ENCODE peak calls at places on chromosomes 3 and 15, in ten cellular contexts. One of them, this sample, is unnamed.

GRCh38 chr3:60513241-60513640 is 738.0 kb downstream of the FHIT start:
- DNase-seq in HFF-Myc: no peak
- DNase-seq in LNCaP clone FGC: no peak
- DNase-seq in foreskin fibroblast: no peak
- DNase-seq in neural crest cell: no peak
- DNase-seq in GM13977: no peak
- DNase-seq in cardiac muscle cell: no peak
- DNase-seq in GM13976: no peak
- DNase-seq in endothelial cell: no peak
- DNase-seq in HL-60: no peak
- DNase-seq in this sample: no peak

GRCh38 chr3:147945968-147946519 is 536.9 kb downstream of the ZIC1 start:
- DNase-seq in HFF-Myc: peak
- DNase-seq in LNCaP clone FGC: peak
- DNase-seq in foreskin fibroblast: peak
- DNase-seq in neural crest cell: no peak
- DNase-seq in GM13977: peak
- DNase-seq in cardiac muscle cell: peak
- DNase-seq in GM13976: peak
- DNase-seq in endothelial cell: no peak
- DNase-seq in HL-60: no peak
- DNase-seq in this sample: peak

GRCh38 chr3:97835761-97836160 is 13.9 kb downstream of the CRYBG3 start:
- DNase-seq in HFF-Myc: no peak
- DNase-seq in LNCaP clone FGC: no peak
- DNase-seq in foreskin fibroblast: no peak
- DNase-seq in neural crest cell: no peak
- DNase-seq in GM13977: no peak
- DNase-seq in cardiac muscle cell: no peak
- DNase-seq in GM13976: no peak
- DNase-seq in endothelial cell: no peak
- DNase-seq in HL-60: no peak
- DNase-seq in this sample: no peak

GRCh38 chr15:90840954-90841353 is 27.4 kb upstream of the FURIN start:
- DNase-seq in HFF-Myc: no peak
- DNase-seq in LNCaP clone FGC: no peak
- DNase-seq in foreskin fibroblast: no peak
- DNase-seq in neural crest cell: no peak
- DNase-seq in GM13977: no peak
- DNase-seq in cardiac muscle cell: peak
- DNase-seq in GM13976: no peak
- DNase-seq in endothelial cell: no peak
- DNase-seq in HL-60: no peak
- DNase-seq in this sample: no peak

GRCh38 chr15:28133281-28133680 is 34.2 kb upstream of the OCA2 start:
- DNase-seq in HFF-Myc: no peak
- DNase-seq in LNCaP clone FGC: no peak
- DNase-seq in foreskin fibroblast: peak
- DNase-seq in neural crest cell: no peak
- DNase-seq in GM13977: no peak
- DNase-seq in cardiac muscle cell: no peak
- DNase-seq in GM13976: no peak
- DNase-seq in endothelial cell: no peak
- DNase-seq in HL-60: no peak
- DNase-seq in this sample: no peak

GRCh38 chr3:12842469-12842868 is 1.1 kb upstream of the RPL32 start:
- DNase-seq in HFF-Myc: no peak
- DNase-seq in LNCaP clone FGC: no peak
- DNase-seq in foreskin fibroblast: no peak
- DNase-seq in neural crest cell: no peak
- DNase-seq in GM13977: no peak
- DNase-seq in cardiac muscle cell: no peak
- DNase-seq in GM13976: no peak
- DNase-seq in endothelial cell: no peak
- DNase-seq in HL-60: no peak
- DNase-seq in this sample: no peak

GRCh38 chr3:141360888-141361598 is 7.3 kb upstream of the ZBTB38 start:
- DNase-seq in HFF-Myc: peak
- DNase-seq in LNCaP clone FGC: no peak
- DNase-seq in foreskin fibroblast: peak
- DNase-seq in neural crest cell: no peak
- DNase-seq in GM13977: peak
- DNase-seq in cardiac muscle cell: peak
- DNase-seq in GM13976: peak
- DNase-seq in endothelial cell: no peak
- DNase-seq in HL-60: no peak
- DNase-seq in this sample: peak

GRCh38 chr3:56207913-56208312 is 260.4 kb downstream of the ERC2 start:
- DNase-seq in HFF-Myc: peak
- DNase-seq in LNCaP clone FGC: no peak
- DNase-seq in foreskin fibroblast: peak
- DNase-seq in neural crest cell: no peak
- DNase-seq in GM13977: no peak
- DNase-seq in cardiac muscle cell: no peak
- DNase-seq in GM13976: no peak
- DNase-seq in endothelial cell: no peak
- DNase-seq in HL-60: no peak
- DNase-seq in this sample: no peak

GRCh38 chr15:34883633-34884032 is 85.9 kb downstream of the AQR start:
- DNase-seq in HFF-Myc: no peak
- DNase-seq in LNCaP clone FGC: no peak
- DNase-seq in foreskin fibroblast: no peak
- DNase-seq in neural crest cell: no peak
- DNase-seq in GM13977: no peak
- DNase-seq in cardiac muscle cell: no peak
- DNase-seq in GM13976: no peak
- DNase-seq in endothelial cell: no peak
- DNase-seq in HL-60: no peak
- DNase-seq in this sample: peak

DNA sequence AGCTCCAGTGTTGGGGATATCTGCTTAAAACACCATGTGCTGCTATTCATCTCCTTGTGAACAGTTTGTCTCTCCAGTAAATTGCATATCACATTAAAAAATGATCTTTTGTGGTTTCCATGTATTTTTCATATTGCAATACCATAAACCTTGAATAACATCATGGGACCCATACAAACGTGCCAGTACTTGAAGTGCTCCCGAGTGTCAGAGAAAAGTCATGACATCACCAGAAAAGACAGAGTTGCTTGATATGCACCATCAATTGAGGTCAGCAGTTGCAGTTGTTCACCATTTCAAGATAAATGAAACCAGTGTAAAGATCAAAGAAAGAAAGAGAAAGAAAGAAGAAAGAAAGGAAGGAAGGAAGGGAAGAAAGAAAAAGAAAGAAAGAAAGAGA is 278.6 kb downstream of the ZNF621 start:
- DNase-seq in HFF-Myc: no peak
- DNase-seq in LNCaP clone FGC: no peak
- DNase-seq in foreskin fibroblast: no peak
- DNase-seq in neural crest cell: no peak
- DNase-seq in GM13977: no peak
- DNase-seq in cardiac muscle cell: no peak
- DNase-seq in GM13976: no peak
- DNase-seq in endothelial cell: no peak
- DNase-seq in HL-60: no peak
- DNase-seq in this sample: no peak
- TF ChIP-seq CTCF in HFF-Myc: no peak
- TF ChIP-seq CTCF in LNCaP clone FGC: no peak
- TF ChIP-seq CTCF in foreskin fibroblast: no peak
- TF ChIP-seq CTCF in neural crest cell: no peak
- TF ChIP-seq CTCF in GM13977: no peak
- TF ChIP-seq CTCF in cardiac muscle cell: no peak
- TF ChIP-seq CTCF in GM13976: no peak
- TF ChIP-seq CTCF in endothelial cell: no peak
- TF ChIP-seq CTCF in HL-60: no peak
- TF ChIP-seq CTCF in this sample: no peak

DNA sequence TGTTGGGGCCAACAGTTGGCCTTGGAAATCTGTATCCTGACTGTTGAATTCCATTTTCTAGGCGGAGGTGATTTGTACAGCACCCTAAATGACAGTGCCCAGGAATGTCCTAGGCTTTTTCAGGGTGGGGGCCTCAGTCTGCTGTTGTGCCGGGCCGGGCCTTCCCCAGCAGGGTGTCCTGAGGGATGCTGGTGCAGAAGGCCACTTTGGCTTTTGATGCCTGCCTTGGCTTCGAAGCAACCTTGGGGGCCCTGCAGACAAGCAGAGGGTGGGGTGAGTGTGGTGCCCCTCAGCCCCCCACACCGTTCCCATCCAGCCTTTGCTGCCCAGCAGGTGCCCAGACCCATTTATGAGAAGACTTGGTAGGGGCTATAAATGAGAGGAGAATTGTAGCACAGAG is 33.0 kb downstream of the SYNM start:
- DNase-seq in HFF-Myc: no peak
- DNase-seq in LNCaP clone FGC: no peak
- DNase-seq in foreskin fibroblast: no peak
- DNase-seq in neural crest cell: no peak
- DNase-seq in GM13977: no peak
- DNase-seq in cardiac muscle cell: no peak
- DNase-seq in GM13976: no peak
- DNase-seq in endothelial cell: no peak
- DNase-seq in HL-60: no peak
- DNase-seq in this sample: no peak
- TF ChIP-seq CTCF in HFF-Myc: no peak
- TF ChIP-seq CTCF in LNCaP clone FGC: no peak
- TF ChIP-seq CTCF in foreskin fibroblast: no peak
- TF ChIP-seq CTCF in neural crest cell: no peak
- TF ChIP-seq CTCF in GM13977: no peak
- TF ChIP-seq CTCF in cardiac muscle cell: no peak
- TF ChIP-seq CTCF in GM13976: no peak
- TF ChIP-seq CTCF in endothelial cell: no peak
- TF ChIP-seq CTCF in HL-60: no peak
- TF ChIP-seq CTCF in this sample: no peak

GRCh38 chr3:8972614-8973013 is 9.3 kb upstream of the RAD18 start:
- DNase-seq in HFF-Myc: peak
- DNase-seq in LNCaP clone FGC: no peak
- DNase-seq in foreskin fibroblast: peak
- DNase-seq in neural crest cell: no peak
- DNase-seq in GM13977: no peak
- DNase-seq in cardiac muscle cell: peak
- DNase-seq in GM13976: no peak
- DNase-seq in endothelial cell: no peak
- DNase-seq in HL-60: no peak
- DNase-seq in this sample: peak

GRCh38 chr3:8979262-8979661 is 16.0 kb upstream of the RAD18 start:
- DNase-seq in HFF-Myc: no peak
- DNase-seq in LNCaP clone FGC: no peak
- DNase-seq in foreskin fibroblast: no peak
- DNase-seq in neural crest cell: no peak
- DNase-seq in GM13977: no peak
- DNase-seq in cardiac muscle cell: no peak
- DNase-seq in GM13976: no peak
- DNase-seq in endothelial cell: no peak
- DNase-seq in HL-60: no peak
- DNase-seq in this sample: no peak

GRCh38 chr3:8974458-8974857 is 11.2 kb upstream of the RAD18 start:
- DNase-seq in HFF-Myc: no peak
- DNase-seq in LNCaP clone FGC: no peak
- DNase-seq in foreskin fibroblast: no peak
- DNase-seq in neural crest cell: no peak
- DNase-seq in GM13977: no peak
- DNase-seq in cardiac muscle cell: no peak
- DNase-seq in GM13976: no peak
- DNase-seq in endothelial cell: no peak
- DNase-seq in HL-60: no peak
- DNase-seq in this sample: no peak

GRCh38 chr3:8975081-8976020 is 12.1 kb upstream of the RAD18 start:
- DNase-seq in HFF-Myc: no peak
- DNase-seq in LNCaP clone FGC: no peak
- DNase-seq in foreskin fibroblast: no peak
- DNase-seq in neural crest cell: no peak
- DNase-seq in GM13977: no peak
- DNase-seq in cardiac muscle cell: no peak
- DNase-seq in GM13976: no peak
- DNase-seq in endothelial cell: no peak
- DNase-seq in HL-60: no peak
- DNase-seq in this sample: no peak

GRCh38 chr3:8976540-8977182 is 13.4 kb upstream of the RAD18 start:
- DNase-seq in HFF-Myc: no peak
- DNase-seq in LNCaP clone FGC: no peak
- DNase-seq in foreskin fibroblast: no peak
- DNase-seq in neural crest cell: no peak
- DNase-seq in GM13977: no peak
- DNase-seq in cardiac muscle cell: no peak
- DNase-seq in GM13976: no peak
- DNase-seq in endothelial cell: no peak
- DNase-seq in HL-60: no peak
- DNase-seq in this sample: no peak
- TF ChIP-seq CTCF in HFF-Myc: no peak
- TF ChIP-seq CTCF in LNCaP clone FGC: no peak
- TF ChIP-seq CTCF in foreskin fibroblast: no peak
- TF ChIP-seq CTCF in neural crest cell: no peak
- TF ChIP-seq CTCF in GM13977: no peak
- TF ChIP-seq CTCF in cardiac muscle cell: no peak
- TF ChIP-seq CTCF in GM13976: no peak
- TF ChIP-seq CTCF in endothelial cell: no peak
- TF ChIP-seq CTCF in HL-60: no peak
- TF ChIP-seq CTCF in this sample: no peak

GRCh38 chr15:51561271-51561670 is 61.3 kb downstream of the DMXL2 start:
- DNase-seq in HFF-Myc: no peak
- DNase-seq in LNCaP clone FGC: no peak
- DNase-seq in foreskin fibroblast: no peak
- DNase-seq in neural crest cell: no peak
- DNase-seq in GM13977: no peak
- DNase-seq in cardiac muscle cell: no peak
- DNase-seq in GM13976: no peak
- DNase-seq in endothelial cell: no peak
- DNase-seq in HL-60: no peak
- DNase-seq in this sample: no peak
- TF ChIP-seq CTCF in HFF-Myc: no peak
- TF ChIP-seq CTCF in LNCaP clone FGC: no peak
- TF ChIP-seq CTCF in foreskin fibroblast: no peak
- TF ChIP-seq CTCF in neural crest cell: no peak
- TF ChIP-seq CTCF in GM13977: no peak
- TF ChIP-seq CTCF in cardiac muscle cell: no peak
- TF ChIP-seq CTCF in GM13976: no peak
- TF ChIP-seq CTCF in endothelial cell: no peak
- TF ChIP-seq CTCF in HL-60: no peak
- TF ChIP-seq CTCF in this sample: no peak

DNA sequence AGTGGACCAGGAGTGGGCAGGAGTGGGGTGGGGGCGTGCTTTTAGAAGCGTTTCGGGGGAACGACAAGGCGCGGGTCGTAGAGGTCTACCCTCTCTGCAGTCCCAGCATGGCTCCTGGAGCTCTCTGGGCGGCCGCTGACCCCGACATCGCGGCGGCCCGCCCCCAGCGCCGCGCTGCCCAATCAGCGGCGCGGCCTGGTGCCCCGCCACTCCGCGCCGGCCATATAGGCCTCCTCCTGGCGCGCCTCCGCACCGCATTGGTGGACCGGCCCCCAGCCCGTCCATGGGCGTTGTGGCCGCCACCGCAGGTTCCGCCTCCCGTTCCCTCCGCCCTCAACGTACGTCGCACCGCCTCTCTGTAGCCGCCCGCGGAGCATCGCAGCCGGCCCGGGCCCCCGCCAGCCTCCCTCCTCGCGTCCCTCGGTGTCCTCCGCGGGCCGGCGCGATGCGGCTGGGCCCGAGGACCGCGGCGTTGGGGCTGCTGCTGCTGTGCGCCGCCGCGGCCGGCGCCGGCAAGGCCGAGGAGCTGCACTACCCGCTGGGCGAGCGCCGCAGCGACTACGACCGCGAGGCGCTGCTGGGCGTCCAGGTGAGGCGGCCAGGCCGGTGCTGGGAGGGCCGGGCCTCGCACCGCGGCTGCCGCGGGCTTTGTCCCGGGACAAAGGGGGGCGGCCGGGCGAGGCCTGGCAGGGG is at the start of gene RCN2:
- DNase-seq in HFF-Myc: peak
- DNase-seq in LNCaP clone FGC: peak
- DNase-seq in foreskin fibroblast: peak
- DNase-seq in neural crest cell: peak
- DNase-seq in GM13977: peak
- DNase-seq in cardiac muscle cell: peak
- DNase-seq in GM13976: peak
- DNase-seq in endothelial cell: peak
- DNase-seq in HL-60: peak
- DNase-seq in this sample: peak
- TF ChIP-seq CTCF in HFF-Myc: no peak
- TF ChIP-seq CTCF in LNCaP clone FGC: no peak
- TF ChIP-seq CTCF in foreskin fibroblast: no peak
- TF ChIP-seq CTCF in neural crest cell: no peak
- TF ChIP-seq CTCF in GM13977: no peak
- TF ChIP-seq CTCF in cardiac muscle cell: no peak
- TF ChIP-seq CTCF in GM13976: no peak
- TF ChIP-seq CTCF in endothelial cell: no peak
- TF ChIP-seq CTCF in HL-60: no peak
- TF ChIP-seq CTCF in this sample: no peak